ENCODE peak calls at places on chromosome 21, in seven cellular contexts. One of them, this sample, is unnamed.

GRCh38 chr21:17612023-17612564 is 607 bp downstream of the BTG3 start:
- DNase-seq in OCI-LY7: peak; percentile 41
- DNase-seq in dorsolateral prefrontal cortex: no peak
- DNase-seq in WERI-Rb-1: peak; percentile 18
- DNase-seq in breast epithelium: peak; percentile 51
- DNase-seq in PC-3: no peak
- DNase-seq in ovary: peak; percentile 46
- DNase-seq in this sample: peak; percentile 52

GRCh38 chr21:26457817-26458216 is 115.3 kb downstream of the CYYR1 start:
- DNase-seq in breast epithelium: no peak
- DNase-seq in dorsolateral prefrontal cortex: no peak
- DNase-seq in OCI-LY7: no peak
- DNase-seq in WERI-Rb-1: no peak
- DNase-seq in ovary: no peak
- DNase-seq in PC-3: no peak
- DNase-seq in this sample: no peak

GRCh38 chr21:33767236-33767635 is 124.9 kb downstream of the ITSN1 start:
- DNase-seq in WERI-Rb-1: no peak
- DNase-seq in PC-3: no peak
- DNase-seq in dorsolateral prefrontal cortex: no peak
- DNase-seq in breast epithelium: no peak
- DNase-seq in OCI-LY7: no peak
- DNase-seq in ovary: no peak
- DNase-seq in this sample: no peak

GRCh38 chr21:36127250-36127904 is 7.5 kb upstream of the CBR3 start:
- DNase-seq in dorsolateral prefrontal cortex: no peak
- DNase-seq in breast epithelium: no peak
- DNase-seq in OCI-LY7: no peak
- DNase-seq in ovary: peak; percentile 11
- DNase-seq in PC-3: no peak
- DNase-seq in WERI-Rb-1: no peak
- DNase-seq in this sample: no peak

GRCh38 chr21:20996421-20997307 is 1.5 kb upstream of the NCAM2 start:
- DNase-seq in OCI-LY7: no peak
- DNase-seq in PC-3: peak; percentile 48
- DNase-seq in ovary: no peak
- DNase-seq in breast epithelium: no peak
- DNase-seq in WERI-Rb-1: no peak
- DNase-seq in dorsolateral prefrontal cortex: no peak
- DNase-seq in this sample: peak; percentile 37

GRCh38 chr21:26210614-26211013 is 40.0 kb upstream of the APP start:
- DNase-seq in WERI-Rb-1: no peak
- DNase-seq in breast epithelium: no peak
- DNase-seq in PC-3: no peak
- DNase-seq in dorsolateral prefrontal cortex: no peak
- DNase-seq in OCI-LY7: no peak
- DNase-seq in ovary: no peak
- DNase-seq in this sample: no peak

GRCh38 chr21:15011967-15012366 is 52.8 kb downstream of the NRIP1 start:
- DNase-seq in dorsolateral prefrontal cortex: no peak
- DNase-seq in WERI-Rb-1: no peak
- DNase-seq in OCI-LY7: no peak
- DNase-seq in breast epithelium: no peak
- DNase-seq in PC-3: no peak
- DNase-seq in ovary: no peak
- DNase-seq in this sample: no peak

GRCh38 chr21:15063821-15064575 is 802 bp downstream of the NRIP1 start:
- DNase-seq in ovary: peak; percentile 44
- DNase-seq in PC-3: peak; percentile 48
- DNase-seq in breast epithelium: peak; percentile 64
- DNase-seq in dorsolateral prefrontal cortex: peak; percentile 57
- DNase-seq in WERI-Rb-1: peak; percentile 30
- DNase-seq in OCI-LY7: no peak
- DNase-seq in this sample: peak; percentile 59

GRCh38 chr21:15309022-15309590 is 244.3 kb upstream of the NRIP1 start:
- DNase-seq in ovary: no peak
- DNase-seq in OCI-LY7: no peak
- DNase-seq in breast epithelium: no peak
- DNase-seq in PC-3: peak; percentile 59
- DNase-seq in WERI-Rb-1: no peak
- DNase-seq in dorsolateral prefrontal cortex: no peak
- DNase-seq in this sample: no peak

GRCh38 chr21:33976082-33976979 is 60.7 kb upstream of the ATP5PO start:
- DNase-seq in ovary: no peak
- DNase-seq in breast epithelium: no peak
- DNase-seq in PC-3: peak; percentile 98
- DNase-seq in WERI-Rb-1: peak; percentile 80
- DNase-seq in OCI-LY7: peak; percentile 65
- DNase-seq in dorsolateral prefrontal cortex: no peak
- DNase-seq in this sample: no peak

GRCh38 chr21:33578959-33579542 is 9.4 kb downstream of the DONSON start:
- DNase-seq in OCI-LY7: no peak
- DNase-seq in ovary: no peak
- DNase-seq in dorsolateral prefrontal cortex: no peak
- DNase-seq in WERI-Rb-1: no peak
- DNase-seq in PC-3: peak; percentile 30
- DNase-seq in breast epithelium: no peak
- DNase-seq in this sample: no peak

GRCh38 chr21:35616090-35616489 is 444.2 kb downstream of the SETD4 start:
- DNase-seq in WERI-Rb-1: no peak
- DNase-seq in OCI-LY7: peak; percentile 5
- DNase-seq in PC-3: peak; percentile 49
- DNase-seq in dorsolateral prefrontal cortex: no peak
- DNase-seq in breast epithelium: no peak
- DNase-seq in ovary: no peak
- DNase-seq in this sample: no peak

GRCh38 chr21:23960769-23961168 is 1646.5 kb downstream of the MRPL39 start:
- DNase-seq in WERI-Rb-1: no peak
- DNase-seq in dorsolateral prefrontal cortex: no peak
- DNase-seq in breast epithelium: no peak
- DNase-seq in OCI-LY7: no peak
- DNase-seq in ovary: no peak
- DNase-seq in PC-3: peak; percentile 68
- DNase-seq in this sample: no peak

GRCh38 chr21:35475006-35475405 is 425.9 kb upstream of the RUNX1 start:
- DNase-seq in breast epithelium: no peak
- DNase-seq in dorsolateral prefrontal cortex: no peak
- DNase-seq in WERI-Rb-1: no peak
- DNase-seq in PC-3: no peak
- DNase-seq in ovary: no peak
- DNase-seq in OCI-LY7: no peak
- DNase-seq in this sample: no peak

DNA sequence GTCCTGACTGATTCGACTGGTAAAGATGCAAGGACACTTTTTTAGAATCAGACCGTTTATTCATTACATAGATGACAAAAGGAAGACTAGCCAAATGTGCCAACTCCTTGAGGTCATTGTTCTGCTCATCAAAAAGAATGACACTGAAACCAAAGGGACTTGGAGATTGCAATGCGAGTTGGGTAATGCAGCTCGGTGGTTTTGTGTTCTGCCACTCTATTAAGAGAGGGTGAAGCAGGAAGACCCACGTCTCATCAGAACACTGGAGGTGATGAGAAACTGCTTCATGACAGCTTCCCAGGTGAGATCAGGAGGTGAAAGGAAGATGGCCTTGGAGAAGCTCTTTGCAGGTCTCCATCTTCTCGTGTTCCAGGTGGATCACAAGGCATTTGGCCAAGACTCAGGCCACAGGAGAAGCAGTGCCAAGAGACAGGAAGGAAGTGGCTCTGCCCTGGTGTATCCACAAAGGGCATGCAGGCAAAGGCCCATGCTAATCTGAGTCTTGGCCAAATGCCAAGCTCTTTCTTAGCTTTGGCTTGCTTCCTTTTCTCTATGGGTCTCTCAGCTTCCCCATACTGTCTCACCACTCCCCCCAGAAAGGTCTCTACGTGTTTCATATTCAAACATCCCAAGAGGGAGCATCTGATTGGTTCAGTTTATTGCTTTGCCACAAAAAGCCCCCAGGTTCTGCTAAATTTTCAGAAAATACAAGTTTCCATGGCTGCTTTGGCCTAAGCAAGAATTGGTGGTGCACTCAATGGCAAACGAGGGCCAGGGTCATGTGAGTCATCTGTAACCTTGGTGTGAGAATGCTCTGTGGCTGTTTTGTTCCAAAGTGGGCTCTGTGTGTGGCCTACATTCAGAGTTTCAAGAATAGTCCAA is 5.7 kb upstream of the CCT8 start:
- DNase-seq in PC-3: peak; percentile 32
- DNase-seq in OCI-LY7: peak; percentile 66
- DNase-seq in breast epithelium: no peak
- DNase-seq in WERI-Rb-1: no peak
- DNase-seq in ovary: no peak
- DNase-seq in dorsolateral prefrontal cortex: no peak
- DNase-seq in this sample: no peak
- H3K4me3 ChIP-seq in PC-3: no peak overlapping the region
- H3K4me3 ChIP-seq in OCI-LY7: no peak overlapping the region
- H3K4me3 ChIP-seq in breast epithelium: no peak overlapping the region
- H3K4me3 ChIP-seq in WERI-Rb-1: no peak overlapping the region
- H3K4me3 ChIP-seq in ovary: no peak overlapping the region
- H3K4me3 ChIP-seq in dorsolateral prefrontal cortex: no peak overlapping the region
- H3K4me3 ChIP-seq in this sample: no peak overlapping the region

DNA sequence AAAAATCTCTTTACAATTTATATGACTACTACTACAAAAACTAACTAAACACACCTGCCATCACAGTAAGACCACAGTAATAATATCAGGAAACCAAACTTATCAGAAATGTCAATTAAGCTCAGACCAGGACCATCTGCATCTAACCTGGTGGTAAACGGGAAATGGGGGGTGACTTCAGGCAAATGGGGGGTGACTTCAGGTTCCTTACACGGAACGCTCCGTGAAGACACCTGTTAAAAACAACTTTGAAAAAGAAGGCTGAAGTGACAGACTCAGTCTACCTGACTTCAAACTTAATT is 15.8 kb downstream of the PRDM15 start:
- DNase-seq in PC-3: no peak
- DNase-seq in dorsolateral prefrontal cortex: no peak
- DNase-seq in breast epithelium: no peak
- DNase-seq in OCI-LY7: peak; percentile 87
- DNase-seq in WERI-Rb-1: no peak
- DNase-seq in ovary: no peak
- DNase-seq in this sample: no peak
- H3K27ac ChIP-seq in PC-3: peak overlapping the region; percentile 25
- H3K27ac ChIP-seq in dorsolateral prefrontal cortex: no peak overlapping the region
- H3K27ac ChIP-seq in breast epithelium: no peak overlapping the region
- H3K27ac ChIP-seq in OCI-LY7: peak overlapping the region; percentile 96
- H3K27ac ChIP-seq in WERI-Rb-1: no peak overlapping the region
- H3K27ac ChIP-seq in ovary: no peak overlapping the region
- H3K27ac ChIP-seq in this sample: no peak overlapping the region

GRCh38 chr21:32547018-32547417 is 38.3 kb downstream of the TCP10L start:
- DNase-seq in PC-3: no peak
- DNase-seq in OCI-LY7: no peak
- DNase-seq in dorsolateral prefrontal cortex: no peak
- DNase-seq in ovary: no peak
- DNase-seq in WERI-Rb-1: no peak
- DNase-seq in breast epithelium: no peak
- DNase-seq in this sample: no peak
- TF ChIP-seq CTCF in PC-3: no peak
- TF ChIP-seq CTCF in OCI-LY7: no peak
- TF ChIP-seq CTCF in dorsolateral prefrontal cortex: no peak
- TF ChIP-seq CTCF in ovary: no peak
- TF ChIP-seq CTCF in WERI-Rb-1: no peak
- TF ChIP-seq CTCF in breast epithelium: no peak
- TF ChIP-seq CTCF in this sample: no peak

DNA sequence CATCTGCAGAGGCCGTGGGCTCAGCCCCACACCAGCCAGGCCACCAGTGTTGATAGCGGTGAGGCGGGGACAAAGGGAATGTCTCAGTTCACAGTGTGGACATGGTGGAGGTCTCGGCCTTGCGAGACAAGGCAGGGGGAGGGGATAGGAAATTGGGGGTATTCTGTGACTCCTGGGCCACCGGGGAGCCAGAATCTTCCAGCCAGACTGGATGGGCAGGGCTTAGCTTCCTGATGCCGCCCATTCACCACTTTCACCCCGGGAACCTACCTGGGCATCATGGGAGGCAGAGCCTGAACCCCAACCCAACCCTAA is 5.1 kb downstream of the LRRC3 start:
- DNase-seq in breast epithelium: no peak
- DNase-seq in ovary: no peak
- DNase-seq in dorsolateral prefrontal cortex: no peak
- DNase-seq in OCI-LY7: no peak
- DNase-seq in PC-3: no peak
- DNase-seq in WERI-Rb-1: no peak
- DNase-seq in this sample: no peak
- H3K4me3 ChIP-seq in breast epithelium: no peak overlapping the region
- H3K4me3 ChIP-seq in ovary: no peak overlapping the region
- H3K4me3 ChIP-seq in dorsolateral prefrontal cortex: no peak overlapping the region
- H3K4me3 ChIP-seq in OCI-LY7: no peak overlapping the region
- H3K4me3 ChIP-seq in PC-3: no peak overlapping the region
- H3K4me3 ChIP-seq in WERI-Rb-1: no peak overlapping the region
- H3K4me3 ChIP-seq in this sample: no peak overlapping the region

GRCh38 chr21:32457962-32458361 is 45.5 kb downstream of the EVA1C start:
- DNase-seq in breast epithelium: no peak
- DNase-seq in OCI-LY7: no peak
- DNase-seq in WERI-Rb-1: no peak
- DNase-seq in dorsolateral prefrontal cortex: no peak
- DNase-seq in PC-3: no peak
- DNase-seq in ovary: no peak
- DNase-seq in this sample: no peak
- H3K27ac ChIP-seq in breast epithelium: peak overlapping the region; percentile 92
- H3K27ac ChIP-seq in OCI-LY7: no peak overlapping the region
- H3K27ac ChIP-seq in WERI-Rb-1: no peak overlapping the region
- H3K27ac ChIP-seq in dorsolateral prefrontal cortex: peak overlapping the region; percentile 53
- H3K27ac ChIP-seq in PC-3: peak overlapping the region; percentile 65
- H3K27ac ChIP-seq in ovary: no peak overlapping the region
- H3K27ac ChIP-seq in this sample: no peak overlapping the region

DNA sequence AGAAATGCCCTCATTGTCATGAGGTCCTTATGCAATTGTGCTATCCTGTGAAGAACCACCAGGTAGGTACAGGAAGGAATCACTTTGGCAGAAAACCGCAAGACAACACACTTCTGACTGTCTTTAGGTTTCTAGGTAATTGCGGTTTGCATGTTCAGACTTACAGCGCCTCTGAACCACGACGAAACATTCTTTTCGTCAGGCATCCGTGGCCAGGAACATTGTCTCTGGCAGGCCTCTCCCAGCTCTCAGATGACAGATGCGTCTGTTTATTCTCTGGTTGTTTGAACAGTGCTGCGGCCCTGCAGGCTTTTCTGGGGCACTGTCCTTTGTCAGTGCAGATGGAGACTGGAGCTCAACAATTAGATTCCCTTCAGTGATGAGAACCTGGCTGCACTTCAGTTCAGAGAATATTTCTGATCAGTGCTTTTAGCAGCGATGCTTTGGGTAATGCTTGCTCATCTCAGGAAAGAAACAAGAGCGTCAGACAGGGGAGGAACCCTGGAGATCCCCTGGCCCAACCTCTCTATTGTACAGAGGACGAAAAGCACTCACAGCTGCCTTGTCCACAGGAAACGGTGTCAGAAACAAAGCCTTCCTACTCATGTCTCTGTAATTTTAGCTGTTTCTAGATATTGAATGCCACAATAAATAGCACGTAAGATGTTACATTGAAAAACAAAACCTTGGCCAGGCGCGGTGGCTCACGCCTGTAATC is 63.5 kb downstream of the B3GALT5 start:
- DNase-seq in PC-3: peak; percentile 34
- DNase-seq in OCI-LY7: no peak
- DNase-seq in ovary: no peak
- DNase-seq in dorsolateral prefrontal cortex: no peak
- DNase-seq in breast epithelium: no peak
- DNase-seq in WERI-Rb-1: no peak
- DNase-seq in this sample: no peak
- TF ChIP-seq CTCF in PC-3: no peak
- TF ChIP-seq CTCF in OCI-LY7: no peak
- TF ChIP-seq CTCF in ovary: no peak
- TF ChIP-seq CTCF in dorsolateral prefrontal cortex: no peak
- TF ChIP-seq CTCF in breast epithelium: no peak
- TF ChIP-seq CTCF in WERI-Rb-1: peak; percentile 9
- TF ChIP-seq CTCF in this sample: no peak